ENCODE peak calls at places on chromosomes 2 and 18, in five cellular contexts. One of them, this sample, is unnamed.

GRCh38 chr2:182866461-182867369 is at the start of gene FRZB:
- DNase-seq in HCT116: no peak
- DNase-seq in HepG2: peak; percentile 28
- DNase-seq in H1: peak; percentile 17
- DNase-seq in NT2/D1: peak; percentile 36
- DNase-seq in this sample: no peak

GRCh38 chr2:127671557-127672302 is 3.6 kb downstream of the LIMS2 start:
- DNase-seq in H1: no peak
- DNase-seq in NT2/D1: no peak
- DNase-seq in HepG2: no peak
- DNase-seq in HCT116: no peak
- DNase-seq in this sample: no peak

GRCh38 chr18:34659579-34660517 is 50.2 kb upstream of the DTNA start:
- DNase-seq in H1: peak; percentile 82
- DNase-seq in HCT116: peak; percentile 56
- DNase-seq in NT2/D1: peak; percentile 74
- DNase-seq in HepG2: peak; percentile 84
- DNase-seq in this sample: no peak

GRCh38 chr2:218717262-218717661 is 6.6 kb downstream of the TTLL4 start:
- DNase-seq in NT2/D1: no peak
- DNase-seq in HCT116: no peak
- DNase-seq in H1: no peak
- DNase-seq in HepG2: no peak
- DNase-seq in this sample: no peak

GRCh38 chr2:240623531-240624010 is 1.7 kb upstream of the GPR35 start:
- DNase-seq in H1: no peak
- DNase-seq in HCT116: no peak
- DNase-seq in HepG2: no peak
- DNase-seq in NT2/D1: no peak
- DNase-seq in this sample: no peak

GRCh38 chr18:13375302-13376255 is 157.0 kb downstream of the LDLRAD4 start:
- DNase-seq in NT2/D1: no peak
- DNase-seq in HepG2: no peak
- DNase-seq in H1: no peak
- DNase-seq in HCT116: peak; percentile 48
- DNase-seq in this sample: no peak

GRCh38 chr2:75303227-75303626 is 103.9 kb upstream of the TACR1 start:
- DNase-seq in HepG2: no peak
- DNase-seq in NT2/D1: no peak
- DNase-seq in HCT116: no peak
- DNase-seq in H1: no peak
- DNase-seq in this sample: no peak

GRCh38 chr18:37499008-37499407 is 66.6 kb downstream of the CELF4 start:
- DNase-seq in NT2/D1: no peak
- DNase-seq in HCT116: no peak
- DNase-seq in HepG2: no peak
- DNase-seq in H1: no peak
- DNase-seq in this sample: no peak

GRCh38 chr18:49723648-49724180 is 89.6 kb downstream of the ACAA2 start:
- DNase-seq in HepG2: peak; percentile 80
- DNase-seq in HCT116: peak; percentile 79
- DNase-seq in NT2/D1: no peak
- DNase-seq in H1: no peak
- DNase-seq in this sample: no peak

GRCh38 chr2:159612255-159612901 is 4.0 kb downstream of the BAZ2B start:
- DNase-seq in HepG2: no peak
- DNase-seq in H1: no peak
- DNase-seq in NT2/D1: no peak
- DNase-seq in HCT116: no peak
- DNase-seq in this sample: peak; percentile 16

GRCh38 chr2:10473121-10473756 is 25.1 kb upstream of the ODC1 start:
- DNase-seq in H1: no peak
- DNase-seq in HCT116: no peak
- DNase-seq in HepG2: no peak
- DNase-seq in NT2/D1: no peak
- DNase-seq in this sample: no peak

GRCh38 chr18:44229693-44230108 is 451.0 kb upstream of the SETBP1 start:
- DNase-seq in HepG2: no peak
- DNase-seq in H1: no peak
- DNase-seq in HCT116: no peak
- DNase-seq in NT2/D1: no peak
- DNase-seq in this sample: no peak

GRCh38 chr2:227789803-227790202 is 23.8 kb upstream of the CCL20 start:
- DNase-seq in NT2/D1: no peak
- DNase-seq in HepG2: no peak
- DNase-seq in HCT116: no peak
- DNase-seq in H1: no peak
- DNase-seq in this sample: no peak

GRCh38 chr2:3633089-3633981 is 24.7 kb upstream of the ALLC start:
- DNase-seq in HCT116: no peak
- DNase-seq in HepG2: no peak
- DNase-seq in NT2/D1: no peak
- DNase-seq in H1: no peak
- DNase-seq in this sample: no peak

GRCh38 chr18:23307567-23308295 is 145.4 kb upstream of the RIOK3 start:
- DNase-seq in HCT116: peak; percentile 16
- DNase-seq in H1: no peak
- DNase-seq in HepG2: no peak
- DNase-seq in NT2/D1: no peak
- DNase-seq in this sample: no peak

GRCh38 chr2:121485039-121485438 is 45.6 kb upstream of the RNU4ATAC start:
- DNase-seq in HepG2: no peak
- DNase-seq in H1: no peak
- DNase-seq in NT2/D1: peak; percentile 23
- DNase-seq in HCT116: no peak
- DNase-seq in this sample: no peak

GRCh38 chr18:79611040-79611681 is 68.4 kb upstream of the CTDP1 start:
- DNase-seq in HCT116: peak; percentile 2
- DNase-seq in NT2/D1: peak; percentile 44
- DNase-seq in HepG2: no peak
- DNase-seq in H1: no peak
- DNase-seq in this sample: peak; percentile 32

GRCh38 chr2:33666879-33667278 is 67.8 kb upstream of the FAM98A start:
- DNase-seq in NT2/D1: no peak
- DNase-seq in HepG2: no peak
- DNase-seq in HCT116: no peak
- DNase-seq in H1: no peak
- DNase-seq in this sample: no peak

GRCh38 chr2:9490789-9491188 is 16.4 kb downstream of the IAH1 start:
- DNase-seq in HepG2: peak; percentile 60
- DNase-seq in H1: no peak
- DNase-seq in NT2/D1: no peak
- DNase-seq in HCT116: no peak
- DNase-seq in this sample: no peak

GRCh38 chr2:240965296-240965904 is 33.0 kb upstream of the SNED1 start:
- DNase-seq in NT2/D1: no peak
- DNase-seq in HCT116: no peak
- DNase-seq in HepG2: no peak
- DNase-seq in H1: no peak
- DNase-seq in this sample: no peak

GRCh38 chr18:58456625-58457024 is 172.3 kb downstream of the ALPK2 start:
- DNase-seq in HCT116: no peak
- DNase-seq in NT2/D1: no peak
- DNase-seq in H1: no peak
- DNase-seq in HepG2: no peak
- DNase-seq in this sample: no peak

GRCh38 chr2:231128541-231128940 is 3.7 kb upstream of the HTR2B start:
- DNase-seq in HepG2: no peak
- DNase-seq in HCT116: no peak
- DNase-seq in NT2/D1: no peak
- DNase-seq in H1: no peak
- DNase-seq in this sample: no peak

GRCh38 chr2:111958901-111959300 is 60.5 kb downstream of the MERTK start:
- DNase-seq in NT2/D1: no peak
- DNase-seq in HCT116: no peak
- DNase-seq in H1: no peak
- DNase-seq in HepG2: no peak
- DNase-seq in this sample: no peak

GRCh38 chr18:9905401-9905922 is 8.4 kb upstream of the VAPA start:
- DNase-seq in HCT116: no peak
- DNase-seq in H1: no peak
- DNase-seq in NT2/D1: no peak
- DNase-seq in HepG2: peak; percentile 34
- DNase-seq in this sample: no peak

GRCh38 chr2:76318848-76319247 is 608.1 kb upstream of the GCFC2 start:
- DNase-seq in HCT116: no peak
- DNase-seq in H1: no peak
- DNase-seq in HepG2: no peak
- DNase-seq in NT2/D1: no peak
- DNase-seq in this sample: no peak

GRCh38 chr2:192159764-192160163 is 35.0 kb downstream of the TMEFF2 start:
- DNase-seq in H1: no peak
- DNase-seq in NT2/D1: no peak
- DNase-seq in HCT116: no peak
- DNase-seq in HepG2: no peak
- DNase-seq in this sample: no peak

GRCh38 chr2:2646312-2647051 is 315.4 kb upstream of the MYT1L start:
- DNase-seq in H1: no peak
- DNase-seq in NT2/D1: no peak
- DNase-seq in HepG2: no peak
- DNase-seq in HCT116: no peak
- DNase-seq in this sample: no peak

GRCh38 chr2:120419073-120419472 is 73.1 kb downstream of the INHBB start:
- DNase-seq in HepG2: no peak
- DNase-seq in NT2/D1: no peak
- DNase-seq in HCT116: no peak
- DNase-seq in H1: no peak
- DNase-seq in this sample: no peak

GRCh38 chr2:170087394-170087793 is 90.6 kb upstream of the MYO3B start:
- DNase-seq in HCT116: no peak
- DNase-seq in HepG2: no peak
- DNase-seq in NT2/D1: no peak
- DNase-seq in H1: no peak
- DNase-seq in this sample: no peak

GRCh38 chr18:57523171-57523956 is 63.1 kb downstream of the FECH start:
- DNase-seq in NT2/D1: no peak
- DNase-seq in H1: no peak
- DNase-seq in HepG2: no peak
- DNase-seq in HCT116: no peak
- DNase-seq in this sample: peak; percentile 16

GRCh38 chr2:144554811-144555210 is 34.9 kb upstream of the ZEB2 start:
- DNase-seq in H1: no peak
- DNase-seq in HepG2: no peak
- DNase-seq in NT2/D1: no peak
- DNase-seq in HCT116: no peak
- DNase-seq in this sample: no peak

GRCh38 chr2:97748397-97748796 is 35.0 kb downstream of the ZAP70 start:
- DNase-seq in H1: peak; percentile 57
- DNase-seq in HepG2: peak; percentile 67
- DNase-seq in HCT116: no peak
- DNase-seq in NT2/D1: peak; percentile 77
- DNase-seq in this sample: peak; percentile 84

GRCh38 chr2:231633259-231633976 is 40.8 kb downstream of the TEX44 start:
- DNase-seq in HepG2: no peak
- DNase-seq in HCT116: no peak
- DNase-seq in NT2/D1: no peak
- DNase-seq in H1: no peak
- DNase-seq in this sample: no peak

GRCh38 chr2:231227309-231228162 is 29.1 kb downstream of the ARMC9 start:
- DNase-seq in HepG2: peak; percentile 84
- DNase-seq in HCT116: peak; percentile 56
- DNase-seq in H1: peak; percentile 29
- DNase-seq in NT2/D1: peak; percentile 72
- DNase-seq in this sample: peak; percentile 74

DNA sequence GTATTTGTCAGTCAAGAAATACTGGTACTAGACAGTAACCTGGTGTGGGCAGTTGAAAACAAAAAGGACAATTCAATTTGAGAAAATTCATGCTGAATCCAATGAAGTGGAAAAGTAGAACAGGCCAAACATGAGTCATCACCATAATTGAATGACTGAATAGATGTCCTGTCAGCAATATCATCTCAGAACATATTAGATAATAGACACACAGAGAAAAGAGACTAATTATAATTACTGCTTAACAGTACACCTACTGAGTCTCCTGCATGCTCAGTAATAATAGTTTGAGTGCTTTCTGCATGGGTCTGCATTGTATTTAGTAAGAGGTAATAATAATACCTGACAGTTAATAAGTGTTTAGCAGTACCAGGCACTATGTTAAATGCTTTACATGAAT is 138.6 kb upstream of the ZC3H15 start:
- DNase-seq in HCT116: no peak
- DNase-seq in HepG2: no peak
- DNase-seq in NT2/D1: no peak
- DNase-seq in H1: no peak
- DNase-seq in this sample: no peak
- TF ChIP-seq ZNF274 in HCT116: no peak
- TF ChIP-seq ZNF274 in HepG2: no peak
- TF ChIP-seq ZNF274 in NT2/D1: no peak
- TF ChIP-seq ZNF274 in H1: no peak
- TF ChIP-seq ZNF274 in this sample: no peak

GRCh38 chr2:25587361-25587760 is 86.0 kb downstream of the DTNB start:
- DNase-seq in H1: no peak
- DNase-seq in HepG2: no peak
- DNase-seq in HCT116: no peak
- DNase-seq in NT2/D1: no peak
- DNase-seq in this sample: no peak
- TF ChIP-seq ZNF274 in H1: no peak
- TF ChIP-seq ZNF274 in HepG2: no peak
- TF ChIP-seq ZNF274 in HCT116: no peak
- TF ChIP-seq ZNF274 in NT2/D1: no peak
- TF ChIP-seq ZNF274 in this sample: no peak

GRCh38 chr2:42572297-42573081 is 4.1 kb downstream of the MTA3 start:
- DNase-seq in HCT116: no peak
- DNase-seq in HepG2: no peak
- DNase-seq in NT2/D1: no peak
- DNase-seq in H1: no peak
- DNase-seq in this sample: no peak
- TF ChIP-seq ZNF274 in HCT116: no peak
- TF ChIP-seq ZNF274 in HepG2: no peak
- TF ChIP-seq ZNF274 in NT2/D1: no peak
- TF ChIP-seq ZNF274 in H1: no peak
- TF ChIP-seq ZNF274 in this sample: no peak

GRCh38 chr2:60552096-60552850 is 1.2 kb downstream of the BCL11A start:
- DNase-seq in HCT116: no peak
- DNase-seq in NT2/D1: no peak
- DNase-seq in H1: no peak
- DNase-seq in HepG2: no peak
- DNase-seq in this sample: no peak
- TF ChIP-seq ZNF274 in HCT116: no peak
- TF ChIP-seq ZNF274 in NT2/D1: no peak
- TF ChIP-seq ZNF274 in H1: no peak
- TF ChIP-seq ZNF274 in HepG2: no peak
- TF ChIP-seq ZNF274 in this sample: no peak

GRCh38 chr2:178277741-178278197 is 83.5 kb downstream of the OSBPL6 start:
- DNase-seq in H1: no peak
- DNase-seq in NT2/D1: no peak
- DNase-seq in HepG2: peak; percentile 86
- DNase-seq in HCT116: no peak
- DNase-seq in this sample: peak; percentile 64
- TF ChIP-seq ZNF274 in H1: no peak
- TF ChIP-seq ZNF274 in NT2/D1: no peak
- TF ChIP-seq ZNF274 in HepG2: no peak
- TF ChIP-seq ZNF274 in HCT116: no peak
- TF ChIP-seq ZNF274 in this sample: no peak

This sample was measured in K562.